ENCODE peak calls at places on chromosomes 4 and X, in five cellular contexts. P is activated CD8-positive, alpha-beta T cell treated with anti-CD3 and anti-CD28 coated beads for 36 hours; I is posterior cingulate gyrus; H is GM03348; B is stimulated activated CD4-positive, alpha-beta T cell treated with anti-CD3 and anti-CD28 coated beads, Interleukin-1b, Interleukin-23, amount 100 ng/mL, for 48 hours. Y is an unnamed sample.

GRCh38 chrX:13170966-13171558 is 126.6 kb upstream of the FAM9C start:
- DNase-seq in B (no peak), I (no peak), P (no peak), H (no peak), Y (no peak)

GRCh38 chr4:74123065-74123728 is 24.2 kb upstream of the CXCL2 start:
- DNase-seq in I (no peak), B (no peak), P (no peak), H (peak; percentile 50), Y (no peak)

GRCh38 chrX:122245175-122245574 is 938.9 kb upstream of the GRIA3 start:
- DNase-seq in B (no peak), H (no peak), P (no peak), I (no peak), Y (no peak)

GRCh38 chrX:120727911-120728310 is 98.1 kb upstream of the C1GALT1C1 start:
- DNase-seq in H (no peak), B (no peak), I (no peak), P (no peak), Y (no peak)

GRCh38 chrX:45515262-45516215 is 314.9 kb upstream of the DIPK2B start:
- DNase-seq in P (peak; percentile 38), B (peak; percentile 48), I (peak; percentile 14), H (peak; percentile 57), Y (peak; percentile 40)

GRCh38 chrX:19649227-19650009 is 134.1 kb upstream of the MAP3K15 start:
- DNase-seq in I (no peak), B (no peak), P (no peak), H (peak; percentile 41), Y (no peak)

GRCh38 chr4:129998436-129999150 is 902.6 kb downstream of the C4orf33 start:
- DNase-seq in P (no peak), H (no peak), B (no peak), I (no peak), Y (no peak)

GRCh38 chr4:174681723-174682300 is 147.2 kb downstream of the GLRA3 start:
- DNase-seq in H (peak; percentile 35), I (no peak), B (no peak), P (no peak), Y (no peak)

GRCh38 chrX:47568656-47569295 is 7.8 kb downstream of the ARAF start:
- DNase-seq in B (peak; percentile 26), H (no peak), P (peak; percentile 66), I (no peak), Y (no peak)

GRCh38 chr4:74969507-74970474 is 36.9 kb downstream of the PARM1 start:
- DNase-seq in B (no peak), H (no peak), I (no peak), P (no peak), Y (no peak)

GRCh38 chr4:20251061-20251795 is 477 bp upstream of the SLIT2 start:
- DNase-seq in I (no peak), H (no peak), P (no peak), B (no peak), Y (peak; percentile 24)

GRCh38 chr4:2251073-2251794 is 9.3 kb upstream of the HAUS3 start:
- DNase-seq in B (peak; percentile 1), H (peak; percentile 3), I (peak; percentile 1), P (no peak), Y (no peak)

GRCh38 chr4:15920723-15921591 is 17.6 kb downstream of the FGFBP1 start:
- DNase-seq in P (no peak), I (peak; percentile 44), H (peak; percentile 84), B (peak; percentile 22), Y (no peak)

GRCh38 chr4:73066928-73067327 is 2.6 kb downstream of the COX18 start:
- DNase-seq in I (no peak), B (no peak), P (peak; percentile 23), H (no peak), Y (no peak)

GRCh38 chr4:39655866-39656265 is 17.2 kb upstream of the SMIM14 start:
- DNase-seq in H (no peak), P (no peak), I (no peak), B (no peak), Y (no peak)

GRCh38 chrX:36898301-36898700 is 109.9 kb upstream of the FAM47C start:
- DNase-seq in P (no peak), H (peak; percentile 1), B (no peak), I (no peak), Y (no peak)

GRCh38 chr4:13541720-13542576 is 2.4 kb downstream of the NKX3-2 start:
- DNase-seq in I (no peak), H (peak; percentile 18), B (no peak), P (peak; percentile 56), Y (no peak)

GRCh38 chr4:168558587-168558986 is 61.7 kb downstream of the PALLD start:
- DNase-seq in H (peak; percentile 41), B (no peak), P (no peak), I (no peak), Y (no peak)

GRCh38 chr4:113094802-113095201 is 45.3 kb downstream of the ANK2 start:
- DNase-seq in P (no peak), B (no peak), I (no peak), H (peak; percentile 43), Y (no peak)

GRCh38 chr4:40908702-40909362 is 159.1 kb downstream of the NSUN7 start:
- DNase-seq in P (peak; percentile 82), B (peak; percentile 86), I (peak; percentile 63), H (peak; percentile 88), Y (peak; percentile 51)